ENCODE peak calls at places on chromosomes 6 and 20, in ten cellular contexts. C is astrocyte of the spinal cord, D is left ventricle myocardium inferior, K is GM06990, J is GM10248, T is AG10803, L is colonic mucosa, Z is H9, U is tibial nerve, W is IMR-90. V is an unnamed sample.
A peak's percentile ranks its signal among the peaks of the same experiment; 100 is the strongest.

GRCh38 chr6:53701333-53702073 is 35.9 kb upstream of the KLHL31 start:
- DNase-seq in C (no peak), D (no peak), K (no peak), J (no peak), T (no peak), L (no peak), Z (no peak), U (no peak), W (no peak), V (no peak)

GRCh38 chr6:130955755-130956154 is 107.3 kb downstream of the EPB41L2 start:
- DNase-seq in C (no peak), D (no peak), K (no peak), J (no peak), T (no peak), L (no peak), Z (no peak), U (no peak), W (no peak), V (no peak)

GRCh38 chr6:71419954-71420692 is 131.5 kb downstream of the OGFRL1 start:
- DNase-seq in C (peak; percentile 56), D (peak; percentile 72), K (peak; percentile 6), J (peak; percentile 10), T (peak; percentile 49), L (peak; percentile 33), Z (no peak), U (peak; percentile 15), W (peak; percentile 35), V (no peak)

GRCh38 chr6:15485875-15486274 is 177.0 kb downstream of the DTNBP1 start:
- DNase-seq in C (no peak), D (no peak), K (no peak), J (no peak), T (no peak), L (no peak), Z (no peak), U (no peak), W (no peak), V (no peak)

GRCh38 chr20:59515013-59515905 is 89.1 kb upstream of the PHACTR3 start:
- DNase-seq in C (peak; percentile 38), D (peak; percentile 69), K (no peak), J (no peak), T (peak; percentile 50), L (peak; percentile 74), Z (peak; percentile 87), U (no peak), W (peak; percentile 38), V (no peak)

GRCh38 chr6:2960935-2961334 is 10.4 kb downstream of the SERPINB6 start:
- DNase-seq in C (no peak), D (no peak), K (no peak), J (no peak), T (no peak), L (no peak), Z (no peak), U (no peak), W (peak; percentile 38), V (no peak)

GRCh38 chr6:118869894-118870665 is 23.9 kb upstream of the ASF1A start:
- DNase-seq in C (peak; percentile 48), D (no peak), K (no peak), J (no peak), T (no peak), L (no peak), Z (no peak), U (no peak), W (no peak), V (no peak)

GRCh38 chr6:112990971-112991370 is 643.8 kb downstream of the RFPL4B start:
- DNase-seq in C (no peak), D (no peak), K (no peak), J (no peak), T (peak; percentile 19), L (no peak), Z (no peak), U (no peak), W (peak; percentile 44), V (no peak)

GRCh38 chr6:157556671-157557430 is 175.9 kb downstream of the ZDHHC14 start:
- DNase-seq in C (no peak), D (no peak), K (peak; percentile 43), J (no peak), T (no peak), L (peak; percentile 24), Z (no peak), U (no peak), W (no peak), V (no peak)

DNA sequence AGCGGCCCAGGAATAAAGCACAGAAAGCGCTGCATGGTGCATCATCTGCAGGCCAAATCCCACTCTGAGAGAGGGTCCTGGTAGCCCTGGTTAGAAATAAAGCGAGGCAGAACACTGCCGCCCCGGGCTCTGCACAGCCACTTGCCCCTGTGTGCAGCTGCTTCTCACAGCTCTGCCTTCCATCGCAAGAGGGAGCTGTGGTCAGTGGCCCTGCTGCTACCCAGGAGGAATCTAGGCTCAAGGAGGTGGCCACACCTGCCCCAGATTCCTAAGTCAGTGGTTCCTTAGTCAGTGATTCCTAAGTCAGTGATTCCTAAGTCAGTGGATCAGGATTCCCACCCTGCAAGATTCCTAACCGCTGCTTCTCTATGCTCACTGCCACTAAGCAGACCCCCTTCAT is 8.8 kb downstream of the CDH4 start:
- DNase-seq in C (no peak), D (no peak), K (no peak), J (no peak), T (no peak), L (no peak), Z (peak; percentile 56), U (no peak), W (no peak), V (no peak)
- TF ChIP-seq CTCF in C (peak; percentile 26), D (no peak), K (no peak), J (no peak), T (peak; percentile 29), L (no peak), Z (peak; percentile 67), U (no peak), W (no peak), V (no peak)

GRCh38 chr6:90294989-90295853 is 1.4 kb downstream of the BACH2 start:
- DNase-seq in C (peak; percentile 53), D (peak; percentile 47), K (peak; percentile 46), J (peak; percentile 37), T (peak; percentile 6), L (peak; percentile 28), Z (no peak), U (no peak), W (peak; percentile 43), V (no peak)
- TF ChIP-seq CTCF in C (peak; percentile 24), D (peak; percentile 34), K (peak; percentile 22), J (peak; percentile 16), T (no peak), L (no peak), Z (no peak), U (no peak), W (peak; percentile 39), V (no peak)

GRCh38 chr6:39100358-39100757 is 14.6 kb downstream of the SAYSD1 start:
- DNase-seq in C (no peak), D (no peak), K (no peak), J (no peak), T (no peak), L (no peak), Z (no peak), U (no peak), W (no peak), V (no peak)

GRCh38 chr6:39104528-39104927 is 10.5 kb downstream of the SAYSD1 start:
- DNase-seq in C (no peak), D (no peak), K (no peak), J (no peak), T (no peak), L (no peak), Z (no peak), U (no peak), W (no peak), V (no peak)

GRCh38 chr6:39102821-39103136 is 12.2 kb downstream of the SAYSD1 start:
- DNase-seq in C (no peak), D (no peak), K (no peak), J (no peak), T (no peak), L (no peak), Z (no peak), U (no peak), W (no peak), V (no peak)

GRCh38 chr6:39107034-39107433 is 8.0 kb downstream of the SAYSD1 start:
- DNase-seq in C (no peak), D (no peak), K (no peak), J (no peak), T (no peak), L (no peak), Z (no peak), U (no peak), W (no peak), V (no peak)

DNA sequence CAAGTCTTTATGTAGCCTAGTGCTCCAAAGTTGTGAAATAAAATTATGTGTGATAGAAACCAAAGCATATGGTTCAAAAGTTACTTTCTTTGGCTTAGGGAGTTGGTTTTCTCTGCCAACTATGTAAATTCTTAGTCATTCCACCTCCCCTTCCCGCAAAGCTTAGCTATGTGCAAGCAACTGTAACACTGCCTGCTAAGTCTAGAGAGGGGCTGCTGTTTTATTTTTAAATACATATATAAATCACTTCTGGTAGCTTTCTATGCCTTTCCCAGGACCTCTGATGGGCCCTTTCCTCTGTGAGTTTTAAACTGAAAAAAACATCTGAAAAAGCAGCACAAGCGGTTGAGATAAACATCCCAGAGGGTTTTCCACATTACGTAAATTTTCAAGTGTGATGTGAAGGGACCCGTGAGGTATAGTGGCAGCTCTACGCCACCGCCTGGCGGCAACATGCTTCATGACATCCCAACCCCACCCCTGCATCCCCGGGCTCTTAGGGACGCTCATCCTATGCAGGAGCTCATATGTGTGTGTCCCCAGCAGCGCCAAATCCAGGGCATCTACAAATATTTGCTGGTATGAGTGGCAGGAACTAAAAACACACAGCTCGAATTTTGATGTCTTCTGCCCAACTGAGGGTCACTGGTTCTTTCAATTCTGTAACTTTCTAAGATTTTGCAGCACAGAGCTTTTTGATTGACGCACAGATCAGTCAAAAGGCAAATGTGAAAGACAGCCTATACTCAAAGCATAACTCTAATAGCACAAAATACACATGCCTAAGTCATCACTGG is 12.8 kb downstream of the SAYSD1 start:
- DNase-seq in C (peak; percentile 60), D (peak; percentile 23), K (peak; percentile 51), J (peak; percentile 50), T (peak; percentile 72), L (no peak), Z (peak; percentile 79), U (no peak), W (peak; percentile 84), V (peak; percentile 36)
- TF ChIP-seq CTCF in C (peak; percentile 51), D (peak; percentile 56), K (peak; percentile 87), J (peak; percentile 27), T (peak; percentile 24), L (no peak), Z (peak; percentile 81), U (no peak), W (peak; percentile 49), V (peak; percentile 39)

DNA sequence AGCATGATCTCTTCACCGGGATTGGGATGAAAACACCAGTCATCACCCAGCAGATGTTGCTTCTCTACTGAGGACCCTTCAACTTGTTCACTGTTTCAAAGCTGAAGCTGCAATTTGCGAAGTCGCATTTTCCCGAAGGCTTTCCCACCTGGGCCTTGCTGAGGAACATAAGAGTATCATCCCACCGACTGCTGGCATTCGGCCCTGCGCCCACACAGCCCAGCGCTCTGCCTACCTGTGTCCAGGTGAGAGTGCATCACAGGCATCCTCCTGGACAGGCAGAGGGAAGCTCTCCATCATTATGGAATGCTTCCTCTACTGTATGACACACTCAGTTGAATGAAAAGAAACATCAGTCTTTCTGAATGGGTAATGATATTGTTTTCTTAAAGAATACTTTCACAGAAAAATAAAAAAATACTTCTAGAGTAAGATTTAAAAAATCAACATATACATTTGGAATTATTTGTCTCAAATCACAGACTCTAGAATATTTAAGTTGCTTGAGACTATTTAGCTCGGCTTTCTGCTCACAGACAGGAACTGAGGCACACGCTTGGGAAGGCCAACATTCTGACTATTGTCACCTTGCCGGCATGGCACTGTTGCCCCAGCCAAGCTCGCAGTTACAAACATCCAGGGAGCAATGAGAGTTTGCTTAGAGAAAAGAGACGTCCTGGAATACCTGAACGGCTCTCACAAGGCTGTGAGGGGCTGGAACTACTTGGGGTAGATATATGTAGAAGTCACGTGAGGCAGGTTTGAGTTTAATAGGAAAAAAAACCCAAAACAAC is 48.7 kb downstream of the FOXC1 start:
- DNase-seq in C (no peak), D (no peak), K (no peak), J (no peak), T (no peak), L (no peak), Z (no peak), U (no peak), W (no peak), V (no peak)
- TF ChIP-seq CTCF in C (no peak), D (no peak), K (no peak), J (no peak), T (no peak), L (no peak), Z (no peak), U (no peak), W (no peak), V (no peak)